ENCODE peak calls at places on chromosomes 16 and 17, in four cellular contexts. One of them, this sample, is unnamed.

GRCh38 chr16:83713597-83713996 is 94.2 kb upstream of the HSBP1 start:
- DNase-seq in GM12878: no peak
- DNase-seq in IMR-90: no peak
- DNase-seq in endothelial cell of umbilical vein: no peak
- DNase-seq in this sample: peak

GRCh38 chr16:51133130-51133529 is 17.9 kb downstream of the SALL1 start:
- DNase-seq in GM12878: no peak
- DNase-seq in IMR-90: no peak
- DNase-seq in endothelial cell of umbilical vein: no peak
- DNase-seq in this sample: no peak

GRCh38 chr17:46108550-46109110 is 84.6 kb downstream of the KANSL1 start:
- DNase-seq in IMR-90: no peak
- DNase-seq in GM12878: no peak
- DNase-seq in endothelial cell of umbilical vein: peak
- DNase-seq in this sample: no peak

GRCh38 chr17:31310260-31310659 is 3.6 kb downstream of the EVI2B start:
- DNase-seq in IMR-90: no peak
- DNase-seq in endothelial cell of umbilical vein: no peak
- DNase-seq in GM12878: no peak
- DNase-seq in this sample: no peak

GRCh38 chr16:13077816-13078215 is 176.4 kb downstream of the SHISA9 start:
- DNase-seq in endothelial cell of umbilical vein: no peak
- DNase-seq in IMR-90: no peak
- DNase-seq in GM12878: no peak
- DNase-seq in this sample: no peak

GRCh38 chr17:50565559-50566350 is 5.2 kb downstream of the CACNA1G start:
- DNase-seq in IMR-90: peak
- DNase-seq in endothelial cell of umbilical vein: no peak
- DNase-seq in GM12878: no peak
- DNase-seq in this sample: no peak

GRCh38 chr17:38883592-38884526 is 14.0 kb downstream of the LASP1 start:
- DNase-seq in GM12878: no peak
- DNase-seq in IMR-90: no peak
- DNase-seq in endothelial cell of umbilical vein: no peak
- DNase-seq in this sample: no peak

GRCh38 chr16:20851601-20852000 is 45.3 kb downstream of the REXO5 start:
- DNase-seq in IMR-90: peak
- DNase-seq in GM12878: no peak
- DNase-seq in endothelial cell of umbilical vein: peak
- DNase-seq in this sample: no peak

GRCh38 chr16:89170346-89171215 is 967 bp upstream of the CDH15 start:
- DNase-seq in endothelial cell of umbilical vein: no peak
- DNase-seq in GM12878: no peak
- DNase-seq in IMR-90: no peak
- DNase-seq in this sample: peak

GRCh38 chr16:87918866-87919680 is 17.3 kb downstream of the CA5A start:
- DNase-seq in endothelial cell of umbilical vein: no peak
- DNase-seq in IMR-90: no peak
- DNase-seq in GM12878: no peak
- DNase-seq in this sample: no peak

GRCh38 chr17:77184474-77184873 is 43.7 kb downstream of the SEC14L1 start:
- DNase-seq in IMR-90: no peak
- DNase-seq in endothelial cell of umbilical vein: no peak
- DNase-seq in GM12878: no peak
- DNase-seq in this sample: no peak

GRCh38 chr16:89120281-89120680 is 26.6 kb downstream of the ACSF3 start:
- DNase-seq in endothelial cell of umbilical vein: no peak
- DNase-seq in IMR-90: no peak
- DNase-seq in GM12878: no peak
- DNase-seq in this sample: no peak

GRCh38 chr16:76118344-76118743 is 158.9 kb upstream of the CNTNAP4 start:
- DNase-seq in endothelial cell of umbilical vein: no peak
- DNase-seq in GM12878: no peak
- DNase-seq in IMR-90: no peak
- DNase-seq in this sample: no peak

GRCh38 chr16:27432600-27432957 is 30.6 kb downstream of the IL21R start:
- DNase-seq in IMR-90: peak
- DNase-seq in endothelial cell of umbilical vein: no peak
- DNase-seq in GM12878: no peak
- DNase-seq in this sample: no peak

GRCh38 chr16:57318240-57318970 is 33.9 kb upstream of the PLLP start:
- DNase-seq in GM12878: no peak
- DNase-seq in IMR-90: peak
- DNase-seq in endothelial cell of umbilical vein: no peak
- DNase-seq in this sample: no peak

GRCh38 chr16:70738083-70738977 is 52.5 kb upstream of the MTSS2 start:
- DNase-seq in endothelial cell of umbilical vein: peak
- DNase-seq in GM12878: no peak
- DNase-seq in IMR-90: peak
- DNase-seq in this sample: peak

GRCh38 chr16:28182183-28182582 is 29.6 kb downstream of the XPO6 start:
- DNase-seq in endothelial cell of umbilical vein: no peak
- DNase-seq in IMR-90: peak
- DNase-seq in GM12878: no peak
- DNase-seq in this sample: no peak

GRCh38 chr16:17529982-17530760 is 59.4 kb upstream of the XYLT1 start:
- DNase-seq in GM12878: peak
- DNase-seq in IMR-90: no peak
- DNase-seq in endothelial cell of umbilical vein: no peak
- DNase-seq in this sample: no peak

GRCh38 chr17:75105269-75106080 is 4.3 kb upstream of the ARMC7 start:
- DNase-seq in endothelial cell of umbilical vein: peak
- DNase-seq in IMR-90: peak
- DNase-seq in GM12878: no peak
- DNase-seq in this sample: peak

GRCh38 chr17:40473573-40474365 is 27.7 kb downstream of the TNS4 start:
- DNase-seq in IMR-90: no peak
- DNase-seq in endothelial cell of umbilical vein: no peak
- DNase-seq in GM12878: no peak
- DNase-seq in this sample: no peak

GRCh38 chr17:80421381-80422090 is 6.6 kb downstream of the ENDOV start:
- DNase-seq in IMR-90: no peak
- DNase-seq in endothelial cell of umbilical vein: no peak
- DNase-seq in GM12878: no peak
- DNase-seq in this sample: no peak

GRCh38 chr17:164536-165235 is 16.8 kb downstream of the DOC2B start:
- DNase-seq in endothelial cell of umbilical vein: peak
- DNase-seq in IMR-90: peak
- DNase-seq in GM12878: no peak
- DNase-seq in this sample: peak

GRCh38 chr17:4949321-4950074 is 1.2 kb upstream of the PFN1 start:
- DNase-seq in GM12878: no peak
- DNase-seq in IMR-90: peak
- DNase-seq in endothelial cell of umbilical vein: peak
- DNase-seq in this sample: peak

GRCh38 chr16:20868890-20869289 is 31.3 kb downstream of the DCUN1D3 start:
- DNase-seq in endothelial cell of umbilical vein: peak
- DNase-seq in GM12878: no peak
- DNase-seq in IMR-90: peak
- DNase-seq in this sample: no peak

GRCh38 chr16:69100046-69100765 is 5.2 kb upstream of the HAS3 start:
- DNase-seq in GM12878: no peak
- DNase-seq in IMR-90: no peak
- DNase-seq in endothelial cell of umbilical vein: no peak
- DNase-seq in this sample: no peak

GRCh38 chr17:35088911-35089845 is 25.7 kb upstream of the RFFL start:
- DNase-seq in IMR-90: peak
- DNase-seq in GM12878: no peak
- DNase-seq in endothelial cell of umbilical vein: peak
- DNase-seq in this sample: peak

GRCh38 chr17:35086931-35087573 is 23.5 kb upstream of the RFFL start:
- DNase-seq in endothelial cell of umbilical vein: no peak
- DNase-seq in GM12878: no peak
- DNase-seq in IMR-90: no peak
- DNase-seq in this sample: peak

GRCh38 chr17:35086164-35086563 is 22.7 kb upstream of the RFFL start:
- DNase-seq in IMR-90: no peak
- DNase-seq in GM12878: no peak
- DNase-seq in endothelial cell of umbilical vein: no peak
- DNase-seq in this sample: no peak

GRCh38 chr17:35088647-35088910 is 25.1 kb upstream of the RFFL start:
- DNase-seq in IMR-90: no peak
- DNase-seq in GM12878: no peak
- DNase-seq in endothelial cell of umbilical vein: no peak
- DNase-seq in this sample: no peak

DNA sequence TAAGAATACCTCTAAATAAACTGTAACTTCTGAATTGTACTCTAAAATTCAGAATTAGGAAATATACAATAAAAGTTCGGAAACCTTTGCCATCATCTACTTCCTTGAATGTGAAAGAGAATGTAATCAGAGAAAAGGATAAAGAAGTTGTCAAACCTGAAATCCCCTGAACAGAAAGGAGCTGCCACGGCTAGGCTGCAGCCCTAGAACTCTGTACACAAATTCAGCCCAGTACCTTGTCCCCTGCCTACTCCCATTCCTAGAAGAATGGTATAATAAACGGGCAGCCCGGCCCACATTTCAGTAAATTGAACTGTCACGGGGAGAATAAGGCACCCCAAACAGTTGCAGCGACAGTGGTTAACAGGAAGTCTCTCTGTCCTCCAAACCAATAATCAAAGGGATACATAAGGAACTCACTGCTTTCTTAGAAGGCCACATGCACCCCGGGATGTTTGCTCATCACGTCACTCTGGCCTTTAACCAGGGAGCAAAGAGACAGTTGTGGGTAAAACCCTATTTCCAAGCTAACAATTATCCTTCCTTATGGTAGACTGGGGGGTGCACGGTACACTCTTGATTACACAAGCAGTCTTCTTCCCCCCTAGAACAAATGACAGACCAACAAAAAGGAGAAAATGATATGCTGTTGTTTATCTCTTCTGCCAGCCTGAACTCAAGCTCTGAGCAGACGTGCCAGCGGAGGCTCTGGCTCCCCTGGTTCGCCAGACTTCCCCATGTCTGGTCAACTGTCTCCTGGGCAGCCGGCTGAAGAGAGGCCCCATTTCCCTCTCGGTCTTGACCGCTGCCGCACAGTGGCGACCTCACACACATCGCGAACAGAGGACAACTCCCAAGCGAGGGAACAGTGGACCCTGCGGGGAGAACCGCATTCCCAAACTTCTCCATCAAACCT is 24.5 kb upstream of the RFFL start:
- DNase-seq in IMR-90: peak
- DNase-seq in GM12878: no peak
- DNase-seq in endothelial cell of umbilical vein: peak
- DNase-seq in this sample: peak
- TF ChIP-seq FOS in IMR-90: no peak
- TF ChIP-seq FOS in GM12878: no peak
- TF ChIP-seq FOS in endothelial cell of umbilical vein: no peak
- TF ChIP-seq FOS in this sample: no peak

GRCh38 chr16:80804451-80805383 is at the start of gene CDYL2:
- DNase-seq in endothelial cell of umbilical vein: no peak
- DNase-seq in IMR-90: peak
- DNase-seq in GM12878: no peak
- DNase-seq in this sample: no peak
- TF ChIP-seq FOS in endothelial cell of umbilical vein: no peak
- TF ChIP-seq FOS in IMR-90: no peak
- TF ChIP-seq FOS in GM12878: no peak
- TF ChIP-seq FOS in this sample: no peak

GRCh38 chr17:82687871-82688270 is 10.6 kb downstream of the RAB40B start:
- DNase-seq in IMR-90: no peak
- DNase-seq in GM12878: no peak
- DNase-seq in endothelial cell of umbilical vein: no peak
- DNase-seq in this sample: no peak

GRCh38 chr17:82689077-82689476 is 9.4 kb downstream of the RAB40B start:
- DNase-seq in endothelial cell of umbilical vein: no peak
- DNase-seq in IMR-90: no peak
- DNase-seq in GM12878: no peak
- DNase-seq in this sample: no peak

GRCh38 chr17:82685291-82685690 is 13.2 kb downstream of the RAB40B start:
- DNase-seq in IMR-90: no peak
- DNase-seq in endothelial cell of umbilical vein: no peak
- DNase-seq in GM12878: no peak
- DNase-seq in this sample: no peak

GRCh38 chr17:82686366-82687324 is 11.9 kb downstream of the RAB40B start:
- DNase-seq in GM12878: no peak
- DNase-seq in endothelial cell of umbilical vein: no peak
- DNase-seq in IMR-90: no peak
- DNase-seq in this sample: no peak

GRCh38 chr17:82687375-82687861 is 11.1 kb downstream of the RAB40B start:
- DNase-seq in endothelial cell of umbilical vein: no peak
- DNase-seq in IMR-90: peak
- DNase-seq in GM12878: peak
- DNase-seq in this sample: no peak
- TF ChIP-seq FOS in endothelial cell of umbilical vein: no peak
- TF ChIP-seq FOS in IMR-90: no peak
- TF ChIP-seq FOS in GM12878: no peak
- TF ChIP-seq FOS in this sample: no peak

GRCh38 chr16:25838724-25839186 is 147.0 kb downstream of the HS3ST4 start:
- DNase-seq in IMR-90: peak
- DNase-seq in GM12878: peak
- DNase-seq in endothelial cell of umbilical vein: peak
- DNase-seq in this sample: peak

DNA sequence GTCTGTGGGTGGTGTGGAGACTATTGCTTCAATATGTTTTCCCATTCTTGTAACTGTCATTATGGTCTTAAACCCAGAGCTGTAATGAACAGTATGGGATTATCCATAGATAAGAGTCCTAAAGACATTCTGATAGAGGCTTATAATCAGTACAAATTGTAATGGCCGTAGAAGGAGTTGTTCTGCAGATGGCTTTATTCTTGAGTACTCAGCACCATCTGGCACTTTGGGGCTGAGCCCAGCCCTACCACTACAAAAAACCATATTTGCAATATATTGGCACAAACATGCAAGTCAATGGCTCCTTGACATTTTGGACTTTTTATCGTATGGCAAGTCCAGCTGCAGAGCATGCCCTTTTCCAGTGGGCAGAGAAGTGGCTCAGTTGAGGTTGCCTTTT is 150.0 kb downstream of the HS3ST4 start:
- DNase-seq in GM12878: no peak
- DNase-seq in endothelial cell of umbilical vein: no peak
- DNase-seq in IMR-90: no peak
- DNase-seq in this sample: no peak
- TF ChIP-seq FOS in GM12878: no peak
- TF ChIP-seq FOS in endothelial cell of umbilical vein: no peak
- TF ChIP-seq FOS in IMR-90: no peak
- TF ChIP-seq FOS in this sample: no peak

GRCh38 chr17:48692049-48692448 is 30.3 kb downstream of the PRAC1 start:
- DNase-seq in IMR-90: no peak
- DNase-seq in GM12878: no peak
- DNase-seq in endothelial cell of umbilical vein: no peak
- DNase-seq in this sample: no peak
- TF ChIP-seq FOS in IMR-90: no peak
- TF ChIP-seq FOS in GM12878: no peak
- TF ChIP-seq FOS in endothelial cell of umbilical vein: no peak
- TF ChIP-seq FOS in this sample: no peak

DNA sequence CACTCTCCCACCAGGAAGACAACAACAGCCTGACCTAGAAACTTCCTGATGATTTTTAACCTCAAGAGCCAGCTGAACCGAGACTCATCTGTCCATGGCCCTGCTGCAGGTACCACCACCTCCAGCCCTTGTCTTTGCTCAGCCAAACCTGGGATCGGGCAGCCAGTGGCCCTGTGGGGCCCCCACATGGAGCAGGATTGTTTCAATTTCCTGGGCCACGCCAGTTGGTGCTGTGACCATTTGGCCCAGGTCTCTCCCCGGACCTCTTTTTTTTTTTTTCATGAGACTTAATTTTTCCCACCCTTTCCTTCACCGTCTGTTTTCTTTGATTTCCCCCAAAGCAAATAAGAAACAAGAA is 8.3 kb upstream of the HOXB2 start:
- DNase-seq in endothelial cell of umbilical vein: no peak
- DNase-seq in GM12878: no peak
- DNase-seq in IMR-90: no peak
- DNase-seq in this sample: no peak
- TF ChIP-seq FOS in endothelial cell of umbilical vein: no peak
- TF ChIP-seq FOS in GM12878: no peak
- TF ChIP-seq FOS in IMR-90: no peak
- TF ChIP-seq FOS in this sample: no peak